ENCODE peak calls at places on chromosome 17, in five cellular contexts. D is NCI-H1105; J is activated naive CD4-positive, alpha-beta T cell treated with anti-CD3 and anti-CD28 coated beads, Interleukin-2, amount 10 ng/mL, durations not matched to agents 7 days and 5 days; Z is amniotic stem cell; Q is AG08395. A is an unnamed sample.

GRCh38 chr17:67601897-67602296 is 115.8 kb upstream of the NOL11 start:
- DNase-seq in Z (no peak), Q (no peak), D (no peak), J (no peak), A (no peak)

GRCh38 chr17:38898812-38899348 is 26.5 kb upstream of the LASP1NB start:
- DNase-seq in Z (no peak), Q (no peak), D (no peak), J (peak), A (no peak)

GRCh38 chr17:81537856-81538555 is 9.8 kb downstream of the FSCN2 start:
- DNase-seq in Q (no peak), D (peak), J (no peak), Z (no peak), A (peak)

GRCh38 chr17:75830168-75831031 is 13.8 kb downstream of the UNC13D start:
- DNase-seq in J (peak), D (no peak), Z (no peak), Q (no peak), A (no peak)

GRCh38 chr17:1315891-1316403 is 36.5 kb downstream of the TRARG1 start:
- DNase-seq in Q (no peak), J (no peak), D (no peak), Z (no peak), A (no peak)

GRCh38 chr17:34562387-34562786 is 17.0 kb upstream of the TMEM132E start:
- DNase-seq in J (no peak), Q (no peak), D (peak), Z (no peak), A (no peak)

GRCh38 chr17:19288453-19288852 is 51.3 kb downstream of the EPN2 start:
- DNase-seq in J (no peak), D (no peak), Z (no peak), Q (no peak), A (no peak)

GRCh38 chr17:68328676-68329075 is 37.4 kb downstream of the ARSG start:
- DNase-seq in Q (no peak), Z (no peak), J (no peak), D (no peak), A (no peak)

GRCh38 chr17:59519132-59519531 is 46.3 kb upstream of the DHX40 start:
- DNase-seq in Z (no peak), D (no peak), J (no peak), Q (no peak), A (no peak)

GRCh38 chr17:83155128-83156081 is 76.0 kb downstream of the METRNL start:
- DNase-seq in J (no peak), Q (peak), Z (peak), D (no peak), A (peak)

GRCh38 chr17:63973247-63973646 is 529 bp upstream of the SCN4A start:
- DNase-seq in Z (no peak), J (no peak), D (no peak), Q (no peak), A (no peak)

GRCh38 chr17:40497704-40498103 is 3.7 kb downstream of the TNS4 start:
- DNase-seq in J (no peak), Z (no peak), Q (peak), D (no peak), A (no peak)

GRCh38 chr17:51636291-51636690 is 375.9 kb downstream of the UTP18 start:
- DNase-seq in D (no peak), Z (no peak), Q (no peak), J (no peak), A (no peak)

GRCh38 chr17:81050645-81051625 is 16.0 kb downstream of the BAIAP2 start:
- DNase-seq in Q (peak), D (no peak), J (no peak), Z (no peak), A (no peak)

GRCh38 chr17:81339502-81340296 is 44.6 kb upstream of the SLC38A10 start:
- DNase-seq in Q (no peak), J (no peak), D (no peak), Z (no peak), A (peak)

GRCh38 chr17:50283246-50283645 is 9.0 kb downstream of the TMEM92 start:
- DNase-seq in Z (no peak), D (no peak), J (peak), Q (no peak), A (no peak)

GRCh38 chr17:76419576-76420245 is 33.2 kb downstream of the UBE2O start:
- DNase-seq in Q (no peak), D (no peak), Z (no peak), J (no peak), A (no peak)